ENCODE peak calls at places on chromosomes 3 and 15, in six cellular contexts. E is nucleus accumbens; D is stimulated activated CD4-positive, alpha-beta T cell treated with anti-CD3 and anti-CD28 coated beads, Interleukin-1b, Interleukin-23, amount 100 ng/mL, for 4 hours; S is effector memory CD8-positive, alpha-beta T cell; W is activated naive CD4-positive, alpha-beta T cell treated with anti-CD3 and anti-CD28 coated beads, Interleukin-2, amount 10 ng/mL, durations not matched to agents 7 days and 5 days; C is GM20000. Q is an unnamed sample.

GRCh38 chr15:45871121-45871855 is 236.5 kb downstream of the SQOR start:
- DNase-seq in W (no peak), D (no peak), S (no peak), C (no peak), E (no peak), Q (no peak)

GRCh38 chr3:43178891-43179366 is 73.0 kb upstream of the POMGNT2 start:
- DNase-seq in E (no peak), C (no peak), D (no peak), S (no peak), W (no peak), Q (no peak)

GRCh38 chr15:69388259-69388658 is 25.9 kb upstream of the KIF23 start:
- DNase-seq in D (no peak), S (no peak), E (no peak), W (no peak), C (no peak), Q (no peak)

GRCh38 chr3:45092132-45093031 is 53.8 kb downstream of the CDCP1 start:
- DNase-seq in S (no peak), W (no peak), C (no peak), E (no peak), D (no peak), Q (peak)

GRCh38 chr15:88002721-88003120 is 253.8 kb downstream of the NTRK3 start:
- DNase-seq in C (no peak), E (no peak), S (no peak), D (no peak), W (no peak), Q (no peak)

GRCh38 chr3:14377838-14378169 is 24.6 kb upstream of the SLC6A6 start:
- DNase-seq in C (no peak), E (no peak), D (no peak), W (peak), S (peak), Q (no peak)

GRCh38 chr3:62134061-62134496 is 239.3 kb downstream of the FEZF2 start:
- DNase-seq in D (no peak), C (no peak), S (no peak), W (no peak), E (no peak), Q (no peak)

GRCh38 chr3:72550582-72551262 is 297.5 kb downstream of the SHQ1 start:
- DNase-seq in C (peak), W (no peak), D (no peak), E (no peak), S (no peak), Q (no peak)

GRCh38 chr15:99564221-99565030 is 1.4 kb upstream of the MEF2A start:
- DNase-seq in D (no peak), E (no peak), S (no peak), C (peak), W (no peak), Q (peak)

GRCh38 chr3:52397676-52398399 is 47.1 kb downstream of the SEMA3G start:
- DNase-seq in W (no peak), S (no peak), C (no peak), E (no peak), D (no peak), Q (no peak)

GRCh38 chr15:35130245-35130644 is 45.1 kb upstream of the NANOGP8 start:
- DNase-seq in S (no peak), E (no peak), C (no peak), D (no peak), W (no peak), Q (no peak)